ENCODE peak calls at places on chromosomes 16 and 17, in ten cellular contexts. S is AG09309, K is AG10803, V is ACHN, L is activated T-helper 1 cell treated with Interleukin-2 at 50 U/mL for 16 hours, E is NCI-H1105 treated with DMSO at 0.1 percent for 48 hours, I is KG1, C is right atrium auricular region, Z is neural progenitor cell, W is GM12865. U is an unnamed sample.

GRCh38 chr17:32871736-32872135 is 5.2 kb downstream of the MYO1D start:
- DNase-seq in S (no peak), K (no peak), V (no peak), L (no peak), E (no peak), I (no peak), C (no peak), Z (no peak), W (no peak), U (no peak)

GRCh38 chr16:84460406-84461028 is 43.9 kb downstream of the MEAK7 start:
- DNase-seq in S (no peak), K (no peak), V (no peak), L (no peak), E (no peak), I (no peak), C (no peak), Z (no peak), W (no peak), U (no peak)

GRCh38 chr17:77881545-77881944 is 77.0 kb upstream of the TNRC6C start:
- DNase-seq in S (peak; percentile 16), K (peak; percentile 63), V (no peak), L (peak; percentile 60), E (no peak), I (peak; percentile 80), C (peak; percentile 92), Z (no peak), W (peak; percentile 93), U (no peak)

GRCh38 chr17:77323413-77324171 is 182.8 kb downstream of the SEC14L1 start:
- DNase-seq in S (no peak), K (peak; percentile 69), V (peak; percentile 65), L (no peak), E (no peak), I (no peak), C (no peak), Z (no peak), W (peak; percentile 76), U (peak; percentile 80)

GRCh38 chr17:41328207-41328606 is 12.7 kb upstream of the KRTAP17-1 start:
- DNase-seq in S (no peak), K (no peak), V (no peak), L (no peak), E (no peak), I (no peak), C (no peak), Z (no peak), W (no peak), U (no peak)

GRCh38 chr17:31329221-31329620 is 7.8 kb upstream of the EVI2A start:
- DNase-seq in S (no peak), K (peak; percentile 9), V (no peak), L (no peak), E (no peak), I (no peak), C (no peak), Z (no peak), W (no peak), U (no peak)

GRCh38 chr17:47982091-47982617 is 11.2 kb downstream of the CDK5RAP3 start:
- DNase-seq in S (no peak), K (no peak), V (no peak), L (no peak), E (no peak), I (no peak), C (no peak), Z (no peak), W (no peak), U (no peak)

GRCh38 chr16:67029249-67030096 is 524 bp downstream of the CBFB start:
- DNase-seq in S (no peak), K (peak; percentile 61), V (peak; percentile 60), L (peak; percentile 43), E (no peak), I (no peak), C (peak; percentile 76), Z (peak; percentile 68), W (peak; percentile 73), U (peak; percentile 83)

GRCh38 chr16:1159973-1160772 is 7.3 kb downstream of the CACNA1H start:
- DNase-seq in S (no peak), K (no peak), V (peak; percentile 49), L (no peak), E (peak; percentile 32), I (no peak), C (peak; percentile 61), Z (no peak), W (no peak), U (no peak)

GRCh38 chr17:3683054-3683511 is 12.9 kb downstream of the P2RX5 start:
- DNase-seq in S (no peak), K (no peak), V (peak; percentile 49), L (peak; percentile 33), E (peak; percentile 7), I (peak; percentile 6), C (no peak), Z (peak; percentile 63), W (peak; percentile 85), U (no peak)

GRCh38 chr16:15775209-15775608 is 81.6 kb downstream of the MYH11 start:
- DNase-seq in S (no peak), K (no peak), V (peak; percentile 24), L (no peak), E (no peak), I (no peak), C (no peak), Z (no peak), W (peak; percentile 44), U (no peak)

GRCh38 chr17:43044024-43044423 is 19.0 kb downstream of the RND2 start:
- DNase-seq in S (no peak), K (no peak), V (no peak), L (no peak), E (no peak), I (no peak), C (no peak), Z (no peak), W (no peak), U (no peak)

GRCh38 chr16:30002614-30003346 is 6.7 kb downstream of the INO80E start:
- DNase-seq in S (no peak), K (no peak), V (no peak), L (no peak), E (no peak), I (no peak), C (no peak), Z (no peak), W (no peak), U (no peak)

GRCh38 chr16:59699786-59700185 is 965.7 kb upstream of the GOT2 start:
- DNase-seq in S (no peak), K (no peak), V (no peak), L (no peak), E (no peak), I (no peak), C (no peak), Z (no peak), W (no peak), U (no peak)

GRCh38 chr16:58497468-58497867 is 2.5 kb upstream of the NDRG4 start:
- DNase-seq in S (no peak), K (no peak), V (no peak), L (no peak), E (no peak), I (no peak), C (no peak), Z (no peak), W (no peak), U (no peak)

GRCh38 chr16:2371421-2371820 is 30.9 kb upstream of the ABCA3 start:
- DNase-seq in S (no peak), K (no peak), V (no peak), L (no peak), E (no peak), I (no peak), C (no peak), Z (no peak), W (no peak), U (no peak)

GRCh38 chr17:81961554-81962498 is 839 bp upstream of the NOTUM start:
- DNase-seq in S (no peak), K (no peak), V (no peak), L (no peak), E (no peak), I (no peak), C (no peak), Z (peak; percentile 53), W (no peak), U (no peak)

GRCh38 chr17:69533481-69534234 is 119.2 kb downstream of the MAP2K6 start:
- DNase-seq in S (no peak), K (no peak), V (no peak), L (no peak), E (no peak), I (no peak), C (no peak), Z (no peak), W (no peak), U (no peak)

GRCh38 chr16:67542464-67542863 is 13.8 kb downstream of the RIPOR1 start:
- DNase-seq in S (no peak), K (peak; percentile 81), V (peak; percentile 76), L (peak; percentile 52), E (no peak), I (no peak), C (no peak), Z (no peak), W (peak; percentile 88), U (peak; percentile 80)

GRCh38 chr17:75105269-75106080 is 4.3 kb upstream of the ARMC7 start:
- DNase-seq in S (no peak), K (peak; percentile 30), V (peak; percentile 65), L (no peak), E (peak; percentile 69), I (no peak), C (no peak), Z (peak; percentile 72), W (peak; percentile 71), U (peak; percentile 64)

GRCh38 chr16:4404247-4404966 is 12.0 kb downstream of the CORO7 start:
- DNase-seq in S (no peak), K (no peak), V (peak; percentile 66), L (no peak), E (no peak), I (no peak), C (no peak), Z (peak; percentile 85), W (peak; percentile 56), U (no peak)

GRCh38 chr16:27233731-27234130 is 30.4 kb downstream of the KDM8 start:
- DNase-seq in S (no peak), K (no peak), V (no peak), L (no peak), E (no peak), I (no peak), C (no peak), Z (no peak), W (no peak), U (no peak)

GRCh38 chr16:1102921-1103648 is 7.0 kb upstream of the C1QTNF8 start:
- DNase-seq in S (no peak), K (peak; percentile 12), V (peak; percentile 56), L (peak; percentile 53), E (peak; percentile 7), I (no peak), C (peak; percentile 59), Z (peak; percentile 79), W (peak; percentile 54), U (peak; percentile 64)

GRCh38 chr16:66924527-66925321 is 611 bp downstream of the RRAD start:
- DNase-seq in S (no peak), K (no peak), V (peak; percentile 63), L (peak; percentile 18), E (no peak), I (no peak), C (no peak), Z (peak; percentile 87), W (peak; percentile 45), U (peak; percentile 58)

GRCh38 chr16:78763821-78764440 is 664.5 kb downstream of the WWOX start:
- DNase-seq in S (no peak), K (no peak), V (no peak), L (no peak), E (peak; percentile 34), I (no peak), C (no peak), Z (no peak), W (no peak), U (no peak)